ENCODE peak calls at places on chromosomes 12 and 14, in four cellular contexts. I is A673, N is Panc1, Q is aorta. B is an unnamed sample.

GRCh38 chr14:51331651-51332367 is 91.8 kb downstream of the TMX1 start:
- DNase-seq in Q (no peak), N (no peak), I (no peak), B (no peak)

GRCh38 chr12:130425698-130426245 is 88.1 kb downstream of the PIWIL1 start:
- DNase-seq in I (no peak), N (no peak), Q (no peak), B (no peak)

GRCh38 chr14:103165323-103165722 is 42.1 kb downstream of the TNFAIP2 start:
- DNase-seq in N (no peak), Q (no peak), I (no peak), B (no peak)

GRCh38 chr12:120055231-120055630 is 61.3 kb downstream of the RAB35 start:
- DNase-seq in I (peak), Q (no peak), N (no peak), B (no peak)

GRCh38 chr14:36986407-36986806 is 186.0 kb downstream of the SLC25A21 start:
- DNase-seq in I (no peak), Q (no peak), N (no peak), B (no peak)

GRCh38 chr12:94170690-94171594 is 22.6 kb downstream of the PLXNC1 start:
- DNase-seq in I (no peak), Q (no peak), N (no peak), B (no peak)

GRCh38 chr14:94936901-94937321 is 167.0 kb upstream of the GSC start:
- DNase-seq in N (no peak), I (no peak), Q (peak), B (peak)

GRCh38 chr14:74905595-74906142 is 17.4 kb downstream of the RPS6KL1 start:
- DNase-seq in Q (peak), I (peak), N (no peak), B (peak)

GRCh38 chr12:60693019-60693626 is 1097.3 kb downstream of the SLC16A7 start:
- DNase-seq in Q (no peak), N (no peak), I (no peak), B (no peak)

GRCh38 chr12:123907021-123907420 is 65.6 kb downstream of the CCDC92 start:
- DNase-seq in Q (peak), N (no peak), I (no peak), B (no peak)

GRCh38 chr12:46391630-46392029 is 19.1 kb upstream of the SLC38A2 start:
- DNase-seq in N (no peak), I (no peak), Q (no peak), B (no peak)

GRCh38 chr14:39050389-39050788 is 52.6 kb downstream of the SEC23A start:
- DNase-seq in Q (no peak), N (no peak), I (no peak), B (no peak)

GRCh38 chr14:101721951-101722661 is 39.4 kb upstream of the PPP2R5C start:
- DNase-seq in I (peak), N (no peak), Q (no peak), B (no peak)

GRCh38 chr12:31729728-31730127 is 907 bp upstream of the AMN1 start:
- DNase-seq in Q (no peak), N (no peak), I (no peak), B (no peak)

GRCh38 chr14:31286456-31287293 is 79.1 kb upstream of the HECTD1 start:
- DNase-seq in I (peak), Q (no peak), N (no peak), B (no peak)

GRCh38 chr14:104770851-104771272 is 17.9 kb downstream of the SIVA1 start:
- DNase-seq in Q (no peak), I (peak), N (peak), B (no peak)

GRCh38 chr12:123111498-123112165 is 39.3 kb downstream of the PITPNM2 start:
- DNase-seq in I (peak), N (no peak), Q (no peak), B (no peak)

GRCh38 chr14:68694516-68695235 is 98.2 kb downstream of the ZFP36L1 start:
- DNase-seq in I (no peak), Q (no peak), N (no peak), B (no peak)

GRCh38 chr12:38934696-38935095 is 29.3 kb upstream of the CPNE8 start:
- DNase-seq in Q (no peak), N (no peak), I (no peak), B (no peak)

GRCh38 chr14:51957950-51958349 is 31.4 kb upstream of the RTRAF start:
- DNase-seq in I (peak), N (no peak), Q (no peak), B (no peak)

GRCh38 chr12:26205298-26205697 is 9.9 kb downstream of the SSPN start:
- DNase-seq in N (no peak), I (no peak), Q (no peak), B (no peak)

GRCh38 chr12:6090786-6091185 is 33.7 kb downstream of the VWF start:
- DNase-seq in Q (no peak), I (no peak), N (no peak), B (no peak)

GRCh38 chr14:79201545-79202247 is 1009.6 kb downstream of the DIO2 start:
- DNase-seq in N (no peak), Q (no peak), I (no peak), B (no peak)

GRCh38 chr12:110102255-110102654 is 21.9 kb upstream of the IFT81 start:
- DNase-seq in I (peak), N (no peak), Q (no peak), B (peak)

GRCh38 chr14:92914087-92914656 is 8.8 kb upstream of the CHGA start:
- DNase-seq in N (no peak), I (peak), Q (no peak), B (no peak)

GRCh38 chr12:6923851-6924250 is 3.9 kb upstream of the ATN1 start:
- DNase-seq in N (no peak), Q (peak), I (no peak), B (no peak)

GRCh38 chr12:99567072-99567471 is 80.5 kb upstream of the GARIN6 start:
- DNase-seq in Q (no peak), N (no peak), I (no peak), B (no peak)

GRCh38 chr14:58133739-58134138 is 18.3 kb downstream of the ARMH4 start:
- DNase-seq in I (no peak), Q (no peak), N (peak), B (no peak)

GRCh38 chr14:70315942-70316341 is 43.5 kb downstream of the COX16 start:
- DNase-seq in N (no peak), Q (no peak), I (no peak), B (no peak)
- H3K27ac ChIP-seq in N (no peak), Q (no peak), I (no peak), B (no peak)

GRCh38 chr12:50925920-50926319 is 26.4 kb upstream of the HIGD1C start:
- DNase-seq in N (no peak), Q (no peak), I (no peak), B (no peak)
- H3K4me3 ChIP-seq in N (no peak), Q (peak), I (peak), B (peak)

GRCh38 chr14:73521229-73521628 is 15.7 kb upstream of the ACOT1 start:
- DNase-seq in I (no peak), N (no peak), Q (no peak), B (no peak)
- H3K27ac ChIP-seq in I (no peak), N (no peak), Q (no peak), B (no peak)

DNA sequence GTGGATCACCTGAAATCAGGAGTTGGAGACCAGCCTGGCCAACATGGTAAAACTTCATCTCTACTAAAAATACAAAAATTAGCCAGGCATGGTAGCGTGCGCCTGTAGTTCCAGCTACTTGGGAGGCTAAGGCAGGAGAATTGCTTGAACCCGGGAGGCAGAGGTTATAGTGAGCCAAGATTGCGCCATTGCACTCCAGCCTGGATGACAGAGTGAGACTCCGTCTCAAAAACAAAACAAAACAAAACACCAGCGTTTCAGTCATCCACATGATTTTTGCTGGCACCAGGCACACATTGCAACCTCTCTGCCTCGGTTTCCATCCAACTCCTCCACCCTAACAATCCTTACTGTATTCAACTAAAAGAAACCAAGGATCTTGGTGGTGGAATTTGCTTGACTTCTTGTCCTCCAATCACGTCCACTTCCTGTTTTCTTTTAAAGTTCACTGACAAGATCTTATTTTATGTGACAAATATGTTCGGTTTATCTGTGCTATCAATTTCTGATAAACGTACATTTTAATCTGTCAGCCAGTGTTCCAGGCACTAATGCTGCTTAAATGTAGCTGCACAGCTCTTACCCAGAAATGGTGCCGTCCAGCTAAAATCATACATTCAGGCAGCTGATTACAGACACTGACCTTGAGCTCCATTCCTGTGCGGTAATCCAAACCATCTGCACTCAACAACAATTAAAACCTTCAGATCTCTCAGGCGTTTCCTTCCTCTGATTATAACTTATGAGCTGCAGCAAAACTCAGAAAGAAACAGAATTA is 26.7 kb upstream of the RASSF3 start:
- DNase-seq in Q (no peak), N (no peak), I (peak), B (no peak)
- H3K4me3 ChIP-seq in Q (no peak), N (no peak), I (no peak), B (no peak)

DNA sequence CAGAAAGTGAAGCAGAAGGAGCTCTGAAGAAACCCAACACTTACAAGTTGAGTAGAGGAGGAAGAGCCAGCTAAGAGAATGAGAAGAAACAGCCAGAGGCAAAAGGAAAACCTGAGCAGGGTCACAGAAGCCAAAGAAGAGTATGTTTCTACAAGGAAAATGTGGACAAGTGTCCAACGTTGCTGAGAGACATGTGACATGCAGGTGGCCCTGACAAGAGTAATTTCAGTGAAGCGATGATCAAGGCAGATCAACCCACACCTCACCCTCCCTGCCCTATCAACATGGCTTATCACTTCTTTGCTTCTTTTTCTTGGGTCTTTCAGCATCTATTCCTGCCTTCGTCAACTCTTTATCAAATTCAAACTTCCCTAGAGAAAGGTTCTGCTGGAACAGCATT is 68.3 kb downstream of the PPP2R5E start:
- DNase-seq in I (no peak), Q (no peak), N (no peak), B (no peak)
- H3K27ac ChIP-seq in I (no peak), Q (no peak), N (no peak), B (no peak)

GRCh38 chr12:2190896-2191533 is 138.2 kb downstream of the CACNA1C start:
- DNase-seq in I (no peak), N (no peak), Q (no peak), B (no peak)

GRCh38 chr12:2191534-2192153 is 138.9 kb downstream of the CACNA1C start:
- DNase-seq in I (no peak), N (no peak), Q (no peak), B (no peak)

GRCh38 chr12:2192231-2192630 is 139.4 kb downstream of the CACNA1C start:
- DNase-seq in I (no peak), N (no peak), Q (no peak), B (no peak)

GRCh38 chr12:2187195-2187963 is 134.6 kb downstream of the CACNA1C start:
- DNase-seq in Q (no peak), N (no peak), I (no peak), B (no peak)

GRCh38 chr12:2190085-2190484 is 137.3 kb downstream of the CACNA1C start:
- DNase-seq in I (no peak), Q (no peak), N (no peak), B (no peak)
- H3K4me3 ChIP-seq in I (no peak), Q (no peak), N (no peak), B (no peak)

GRCh38 chr14:24366375-24366663 is 1.7 kb upstream of the NFATC4 start:
- DNase-seq in N (no peak), I (no peak), Q (no peak), B (no peak)

GRCh38 chr14:24367506-24368214 is at the start of gene NFATC4:
- DNase-seq in Q (peak), I (peak), N (no peak), B (no peak)

GRCh38 chr14:24365600-24366374 is 2.2 kb upstream of the NFATC4 start:
- DNase-seq in N (no peak), Q (peak), I (peak), B (peak)

GRCh38 chr14:24368215-24368561 is 204 bp downstream of the NFATC4 start:
- DNase-seq in Q (no peak), I (no peak), N (no peak), B (no peak)

DNA sequence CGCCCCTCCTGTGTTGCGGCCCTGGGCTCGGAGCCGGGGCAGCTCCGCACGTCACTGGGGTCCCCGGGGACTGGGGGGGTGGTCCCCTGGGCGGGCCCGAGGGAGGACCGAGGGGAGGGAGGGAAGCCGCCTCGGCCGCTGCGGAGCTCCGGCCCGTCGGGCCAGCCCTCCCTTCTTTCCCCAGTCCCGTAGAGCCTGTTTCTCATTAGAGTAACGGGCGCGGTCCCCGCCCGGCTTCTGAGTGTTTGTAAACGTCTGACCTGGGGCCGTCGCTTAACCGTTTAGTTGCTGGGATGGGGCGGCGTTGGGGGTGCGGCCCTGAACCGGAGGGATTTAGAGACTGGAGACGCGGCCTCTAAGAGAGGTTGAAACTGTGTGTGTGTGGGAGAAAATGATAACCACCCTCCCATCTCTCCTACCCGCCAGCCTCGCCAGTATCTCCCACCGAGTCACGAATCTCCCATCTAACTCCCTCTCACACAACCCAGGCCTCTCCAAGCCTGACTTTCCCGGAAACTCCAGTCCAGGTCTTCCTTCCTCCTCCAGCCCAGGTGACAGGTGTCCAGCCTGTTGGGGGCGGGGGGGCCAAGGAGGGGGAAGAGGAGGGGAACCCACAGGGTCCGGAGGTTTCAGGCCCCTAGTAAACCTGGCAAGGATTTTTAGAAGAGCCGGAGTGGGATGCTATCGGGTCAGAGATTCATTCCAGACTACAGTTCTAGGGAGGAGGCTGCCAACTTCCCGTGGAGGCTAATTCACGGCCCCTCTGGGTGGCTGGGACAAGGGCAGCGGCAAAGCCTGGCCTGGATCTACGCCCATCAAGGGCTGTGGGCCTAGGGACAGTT is 1.1 kb upstream of the NFATC4 start:
- DNase-seq in I (peak), N (no peak), Q (peak), B (no peak)
- H3K27ac ChIP-seq in I (peak), N (peak), Q (peak), B (peak)

B was measured in dorsolateral prefrontal cortex.